ENCODE peak calls at places on chromosomes 5 and 9, in nine cellular contexts. P is CD8-positive, alpha-beta T cell; Q is effector memory CD4-positive, alpha-beta T cell; W is neural progenitor cell; B is right atrium auricular region; L is dorsolateral prefrontal cortex; E is psoas muscle; T is GM23338; C is BJ. X is an unnamed sample.
A peak's percentile ranks its signal among the peaks of the same experiment; 100 is the strongest.

GRCh38 chr9:37486616-37487544 is 1.1 kb downstream of the POLR1E start:
- DNase-seq in P (no peak), Q (no peak), W (no peak), B (peak; percentile 80), L (no peak), E (peak; percentile 54), T (no peak), C (peak; percentile 88), X (peak; percentile 31)

GRCh38 chr9:89674667-89675402 is 70.0 kb downstream of the GADD45G start:
- DNase-seq in P (no peak), Q (no peak), W (peak; percentile 89), B (no peak), L (peak; percentile 66), E (peak; percentile 44), T (peak; percentile 70), C (no peak), X (peak; percentile 51)

GRCh38 chr5:133668458-133668857 is 56.1 kb upstream of the FSTL4 start:
- DNase-seq in P (no peak), Q (no peak), W (no peak), B (peak; percentile 23), L (no peak), E (no peak), T (no peak), C (no peak), X (no peak)

GRCh38 chr9:130661461-130662098 is 2.8 kb upstream of the PRDM12 start:
- DNase-seq in P (no peak), Q (no peak), W (peak; percentile 58), B (no peak), L (no peak), E (no peak), T (peak; percentile 59), C (no peak), X (no peak)

GRCh38 chr5:127875235-127876021 is 172.2 kb downstream of the CCDC192 start:
- DNase-seq in P (no peak), Q (no peak), W (peak; percentile 71), B (no peak), L (peak; percentile 74), E (peak; percentile 28), T (peak; percentile 76), C (no peak), X (peak; percentile 57)

GRCh38 chr5:175230299-175230698 is 213.7 kb downstream of the DRD1 start:
- DNase-seq in P (no peak), Q (no peak), W (no peak), B (no peak), L (no peak), E (no peak), T (no peak), C (no peak), X (no peak)

GRCh38 chr5:150065346-150065745 is 21.0 kb downstream of the CSF1R start:
- DNase-seq in P (no peak), Q (no peak), W (no peak), B (no peak), L (peak; percentile 18), E (peak; percentile 49), T (peak; percentile 16), C (no peak), X (peak; percentile 40)

GRCh38 chr9:118533850-118534249 is 829.6 kb downstream of the TLR4 start:
- DNase-seq in P (no peak), Q (no peak), W (no peak), B (no peak), L (no peak), E (no peak), T (no peak), C (no peak), X (no peak)

GRCh38 chr9:126053913-126054312 is 272.7 kb upstream of the MVB12B start:
- DNase-seq in P (no peak), Q (no peak), W (no peak), B (no peak), L (no peak), E (no peak), T (no peak), C (no peak), X (no peak)

GRCh38 chr9:126051446-126052130 is 275.0 kb upstream of the MVB12B start:
- DNase-seq in P (no peak), Q (no peak), W (no peak), B (no peak), L (no peak), E (no peak), T (no peak), C (no peak), X (no peak)

GRCh38 chr9:126050605-126050990 is 276.0 kb upstream of the MVB12B start:
- DNase-seq in P (no peak), Q (no peak), W (no peak), B (no peak), L (no peak), E (no peak), T (no peak), C (no peak), X (no peak)

GRCh38 chr9:126055386-126055785 is 271.2 kb upstream of the MVB12B start:
- DNase-seq in P (no peak), Q (no peak), W (no peak), B (no peak), L (no peak), E (no peak), T (no peak), C (no peak), X (no peak)

DNA sequence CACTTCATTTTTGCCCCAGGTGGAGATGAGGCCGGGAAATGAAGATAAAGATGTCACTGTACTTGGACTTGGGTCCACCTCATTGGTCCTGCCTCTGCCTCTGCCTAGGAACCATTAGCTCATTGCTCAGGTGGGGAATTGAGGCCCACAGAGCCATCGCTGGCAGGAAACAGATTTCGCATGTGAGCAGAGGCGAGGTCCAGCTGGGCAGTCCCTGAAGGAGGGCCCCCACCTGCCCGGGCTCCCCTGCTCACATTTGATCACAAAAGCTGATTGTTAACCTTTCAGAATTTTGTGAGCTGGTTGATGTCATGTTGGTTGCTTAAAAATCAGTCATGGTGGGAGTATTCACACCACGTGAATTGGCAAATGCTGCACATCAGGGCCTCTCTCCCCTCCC is 273.8 kb upstream of the MVB12B start:
- DNase-seq in P (no peak), Q (no peak), W (no peak), B (no peak), L (no peak), E (no peak), T (no peak), C (no peak), X (no peak)
- H3K27me3 ChIP-seq in P (no peaks in the 10 kb centered on the region), Q (no peaks in the 10 kb centered on the region), W (no peaks in the 10 kb centered on the region), B (no peaks in the 10 kb centered on the region), L (no peaks in the 10 kb centered on the region), E (peaks cover 62% of the 10 kb centered on the region), T (no peaks in the 10 kb centered on the region), C (peaks cover 10% of the 10 kb centered on the region), X (peaks cover 15% of the 10 kb centered on the region)

GRCh38 chr9:99825158-99826046 is 3.7 kb downstream of the NR4A3 start:
- DNase-seq in P (no peak), Q (no peak), W (peak; percentile 66), B (no peak), L (no peak), E (no peak), T (peak; percentile 45), C (no peak), X (peak; percentile 9)

GRCh38 chr9:99826579-99826978 is 4.9 kb downstream of the NR4A3 start:
- DNase-seq in P (no peak), Q (no peak), W (no peak), B (no peak), L (no peak), E (no peak), T (no peak), C (no peak), X (no peak)

GRCh38 chr9:99827244-99827643 is 5.6 kb downstream of the NR4A3 start:
- DNase-seq in P (no peak), Q (no peak), W (no peak), B (no peak), L (no peak), E (no peak), T (no peak), C (no peak), X (no peak)

GRCh38 chr9:99828054-99828416 is 6.3 kb downstream of the NR4A3 start:
- DNase-seq in P (no peak), Q (no peak), W (peak; percentile 4), B (no peak), L (no peak), E (no peak), T (no peak), C (no peak), X (no peak)

GRCh38 chr9:99828417-99829176 is 6.9 kb downstream of the NR4A3 start:
- DNase-seq in P (no peak), Q (no peak), W (peak; percentile 81), B (no peak), L (no peak), E (peak; percentile 25), T (peak; percentile 74), C (no peak), X (no peak)
- H3K27me3 ChIP-seq in P (peaks cover 20% of the 10 kb centered on the region), Q (peaks cover 34% of the 10 kb centered on the region), W (peaks cover 100% of the 10 kb centered on the region), B (no peaks in the 10 kb centered on the region), L (no peaks in the 10 kb centered on the region), E (peaks cover 7% of the 10 kb centered on the region), T (peaks cover 83% of the 10 kb centered on the region), C (no peaks in the 10 kb centered on the region), X (peaks cover 84% of the 10 kb centered on the region)

GRCh38 chr9:13555989-13556500 is 276.6 kb upstream of the MPDZ start:
- DNase-seq in P (no peak), Q (no peak), W (no peak), B (no peak), L (no peak), E (no peak), T (no peak), C (no peak), X (no peak)
- H3K27me3 ChIP-seq in P (no peaks in the 10 kb centered on the region), Q (no peaks in the 10 kb centered on the region), W (no peaks in the 10 kb centered on the region), B (no peaks in the 10 kb centered on the region), L (no peaks in the 10 kb centered on the region), E (no peaks in the 10 kb centered on the region), T (no peaks in the 10 kb centered on the region), C (no peaks in the 10 kb centered on the region), X (no peaks in the 10 kb centered on the region)

DNA sequence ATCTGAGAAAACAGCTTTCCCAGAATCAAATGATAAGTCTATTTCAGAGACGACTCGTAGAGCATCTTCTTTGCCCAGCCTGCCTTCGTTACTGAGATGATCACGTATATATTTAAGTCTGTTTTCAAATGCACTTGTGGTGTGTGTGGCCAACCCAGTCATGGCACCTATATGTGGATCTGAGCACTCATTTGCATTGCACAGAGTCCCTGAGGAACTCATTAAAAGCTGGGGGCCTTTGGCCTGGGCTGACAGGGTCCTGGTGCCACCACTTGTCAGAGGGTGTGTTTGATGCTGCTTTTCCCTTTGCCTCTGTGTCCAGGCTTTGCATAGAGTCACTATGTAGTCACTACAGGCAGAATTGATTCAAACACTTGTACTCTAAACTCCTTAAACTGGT is 17.4 kb upstream of the DMRT3 start:
- DNase-seq in P (no peak), Q (no peak), W (no peak), B (no peak), L (no peak), E (no peak), T (no peak), C (no peak), X (no peak)
- H3K27me3 ChIP-seq in P (no peaks in the 10 kb centered on the region), Q (no peaks in the 10 kb centered on the region), W (peaks cover 95% of the 10 kb centered on the region), B (no peaks in the 10 kb centered on the region), L (peaks cover 7% of the 10 kb centered on the region), E (peaks cover 27% of the 10 kb centered on the region), T (no peaks in the 10 kb centered on the region), C (no peaks in the 10 kb centered on the region), X (peaks cover 91% of the 10 kb centered on the region)

GRCh38 chr5:178281321-178281720 is 48.7 kb upstream of the PHYKPL start:
- DNase-seq in P (no peak), Q (no peak), W (no peak), B (no peak), L (no peak), E (no peak), T (no peak), C (no peak), X (no peak)
- H3K27me3 ChIP-seq in P (no peaks in the 10 kb centered on the region), Q (peaks cover 7% of the 10 kb centered on the region), W (peaks cover 24% of the 10 kb centered on the region), B (no peaks in the 10 kb centered on the region), L (no peaks in the 10 kb centered on the region), E (no peaks in the 10 kb centered on the region), T (no peaks in the 10 kb centered on the region), C (no peaks in the 10 kb centered on the region), X (peaks cover 13% of the 10 kb centered on the region)

GRCh38 chr5:90555666-90556065 is 2.9 kb upstream of the ADGRV1 start:
- DNase-seq in P (no peak), Q (no peak), W (no peak), B (no peak), L (no peak), E (no peak), T (no peak), C (no peak), X (no peak)
- H3K27me3 ChIP-seq in P (peaks cover 21% of the 10 kb centered on the region), Q (peaks cover 7% of the 10 kb centered on the region), W (peaks cover 17% of the 10 kb centered on the region), B (peaks cover 5% of the 10 kb centered on the region), L (no peaks in the 10 kb centered on the region), E (peaks cover 46% of the 10 kb centered on the region), T (no peaks in the 10 kb centered on the region), C (peaks cover 13% of the 10 kb centered on the region), X (peaks cover 53% of the 10 kb centered on the region)

X was measured in transverse colon.